ENCODE peak calls at places on chromosomes 3 and 15, in five cellular contexts. D, C, X, S and Z are unnamed samples.

GRCh38 chr15:68465861-68466560 is 34.0 kb upstream of the ITGA11 start:
- DNase-seq in D (no peak), C (no peak), X (no peak), S (no peak), Z (no peak)

GRCh38 chr15:92906563-92907081 is 6.5 kb downstream of the CHD2 start:
- DNase-seq in D (no peak), C (no peak), X (no peak), S (no peak), Z (no peak)

GRCh38 chr3:159619341-159619885 is 369.2 kb upstream of the IL12A start:
- DNase-seq in D (no peak), C (no peak), X (no peak), S (peak), Z (no peak)

GRCh38 chr3:122943828-122944190 is 83.8 kb downstream of the SEMA5B start:
- DNase-seq in D (no peak), C (no peak), X (no peak), S (no peak), Z (no peak)

GRCh38 chr15:73078722-73079121 is 26.5 kb downstream of the NEO1 start:
- DNase-seq in D (peak), C (no peak), X (no peak), S (peak), Z (no peak)

GRCh38 chr15:55133972-55134371 is 62.8 kb downstream of the RSL24D1 start:
- DNase-seq in D (no peak), C (no peak), X (no peak), S (no peak), Z (no peak)

GRCh38 chr15:62359416-62359815 is 194.3 kb upstream of the C2CD4B start:
- DNase-seq in D (no peak), C (no peak), X (no peak), S (no peak), Z (no peak)

GRCh38 chr15:48388937-48389309 is 57.7 kb downstream of the DUT start:
- DNase-seq in D (no peak), C (no peak), X (no peak), S (no peak), Z (no peak)

GRCh38 chr3:58333206-58334012 is 717 bp downstream of the PXK start:
- DNase-seq in D (peak), C (no peak), X (peak), S (no peak), Z (no peak)

GRCh38 chr15:64749167-64749566 is 26.2 kb downstream of the RBPMS2 start:
- DNase-seq in D (no peak), C (no peak), X (no peak), S (no peak), Z (no peak)

GRCh38 chr3:124886168-124887051 is 755 bp downstream of the ITGB5 start:
- DNase-seq in D (no peak), C (no peak), X (peak), S (peak), Z (peak)

GRCh38 chr3:25910997-25911396 is 121.1 kb downstream of the OXSM start:
- DNase-seq in D (peak), C (no peak), X (no peak), S (no peak), Z (no peak)

GRCh38 chr15:91186892-91187644 is 87.0 kb downstream of the SV2B start:
- DNase-seq in D (peak), C (no peak), X (no peak), S (peak), Z (no peak)

GRCh38 chr15:75043509-75044257 is 20.3 kb downstream of the PPCDC start:
- DNase-seq in D (peak), C (no peak), X (peak), S (peak), Z (peak)

GRCh38 chr15:78205337-78205736 is 29.0 kb downstream of the ACSBG1 start:
- DNase-seq in D (no peak), C (no peak), X (no peak), S (no peak), Z (no peak)

GRCh38 chr15:44289352-44289790 is 852 bp downstream of the GOLM2 start:
- DNase-seq in D (no peak), C (no peak), X (no peak), S (no peak), Z (no peak)

GRCh38 chr3:43523454-43524053 is 98.3 kb downstream of the ANO10 start:
- DNase-seq in D (no peak), C (no peak), X (no peak), S (no peak), Z (no peak)

GRCh38 chr3:71389911-71390573 is 193.5 kb downstream of the FOXP1 start:
- DNase-seq in D (peak), C (peak), X (peak), S (peak), Z (no peak)

GRCh38 chr15:50116477-50116876 is 2.6 kb downstream of the ATP8B4 start:
- DNase-seq in D (peak), C (no peak), X (no peak), S (no peak), Z (no peak)

GRCh38 chr3:165103616-165104015 is 25.3 kb upstream of the SI start:
- DNase-seq in D (no peak), C (no peak), X (no peak), S (no peak), Z (no peak)

GRCh38 chr3:116302087-116302747 is 143.1 kb downstream of the LSAMP start:
- DNase-seq in D (no peak), C (no peak), X (no peak), S (peak), Z (no peak)

GRCh38 chr3:53244281-53244680 is 11.5 kb downstream of the TKT start:
- DNase-seq in D (no peak), C (no peak), X (no peak), S (no peak), Z (no peak)